ENCODE peak calls at places on chromosome 15, in ten cellular contexts. One of them, this sample, is unnamed. For H3K4me1 and H3K27me3, the result is how much of the 10 kb centered on the place peaks cover.

GRCh38 chr15:53193149-53193548 is 403.0 kb upstream of the ONECUT1 start:
- DNase-seq in uterus: no peak
- DNase-seq in Panc1: no peak
- DNase-seq in astrocyte: peak
- DNase-seq in ovary: no peak
- DNase-seq in psoas muscle: no peak
- DNase-seq in heart right ventricle: no peak
- DNase-seq in neural progenitor cell: peak
- DNase-seq in left ventricle myocardium inferior: no peak
- DNase-seq in CD8-positive, alpha-beta T cell: no peak
- DNase-seq in this sample: no peak

GRCh38 chr15:34753236-34753894 is 1.4 kb downstream of the GJD2 start:
- DNase-seq in CD8-positive, alpha-beta T cell: no peak
- DNase-seq in uterus: no peak
- DNase-seq in astrocyte: peak
- DNase-seq in Panc1: no peak
- DNase-seq in neural progenitor cell: peak
- DNase-seq in heart right ventricle: no peak
- DNase-seq in left ventricle myocardium inferior: peak
- DNase-seq in ovary: no peak
- DNase-seq in psoas muscle: no peak
- DNase-seq in this sample: no peak

GRCh38 chr15:79948095-79948695 is 22.8 kb downstream of the BCL2A1 start:
- DNase-seq in heart right ventricle: no peak
- DNase-seq in neural progenitor cell: no peak
- DNase-seq in left ventricle myocardium inferior: no peak
- DNase-seq in Panc1: no peak
- DNase-seq in ovary: no peak
- DNase-seq in psoas muscle: no peak
- DNase-seq in uterus: no peak
- DNase-seq in astrocyte: no peak
- DNase-seq in CD8-positive, alpha-beta T cell: no peak
- DNase-seq in this sample: no peak

GRCh38 chr15:35719964-35720507 is 174.1 kb upstream of the DPH6 start:
- DNase-seq in left ventricle myocardium inferior: no peak
- DNase-seq in psoas muscle: no peak
- DNase-seq in neural progenitor cell: no peak
- DNase-seq in ovary: no peak
- DNase-seq in heart right ventricle: no peak
- DNase-seq in Panc1: no peak
- DNase-seq in astrocyte: peak
- DNase-seq in uterus: no peak
- DNase-seq in CD8-positive, alpha-beta T cell: no peak
- DNase-seq in this sample: no peak

GRCh38 chr15:31261266-31262142 is 65.1 kb upstream of the KLF13 start:
- DNase-seq in psoas muscle: peak
- DNase-seq in neural progenitor cell: no peak
- DNase-seq in heart right ventricle: no peak
- DNase-seq in left ventricle myocardium inferior: no peak
- DNase-seq in CD8-positive, alpha-beta T cell: no peak
- DNase-seq in uterus: no peak
- DNase-seq in ovary: no peak
- DNase-seq in astrocyte: no peak
- DNase-seq in Panc1: no peak
- DNase-seq in this sample: no peak

GRCh38 chr15:80121546-80121945 is 31.3 kb upstream of the FAH start:
- DNase-seq in Panc1: no peak
- DNase-seq in CD8-positive, alpha-beta T cell: no peak
- DNase-seq in uterus: no peak
- DNase-seq in left ventricle myocardium inferior: no peak
- DNase-seq in heart right ventricle: no peak
- DNase-seq in neural progenitor cell: no peak
- DNase-seq in astrocyte: no peak
- DNase-seq in ovary: no peak
- DNase-seq in psoas muscle: no peak
- DNase-seq in this sample: no peak

GRCh38 chr15:62845239-62846126 is 197.1 kb upstream of the TPM1 start:
- DNase-seq in left ventricle myocardium inferior: no peak
- DNase-seq in neural progenitor cell: no peak
- DNase-seq in uterus: no peak
- DNase-seq in astrocyte: peak
- DNase-seq in ovary: no peak
- DNase-seq in psoas muscle: no peak
- DNase-seq in heart right ventricle: no peak
- DNase-seq in Panc1: no peak
- DNase-seq in CD8-positive, alpha-beta T cell: no peak
- DNase-seq in this sample: no peak

GRCh38 chr15:99956820-99957641 is 223.8 kb upstream of the LYSMD4 start:
- DNase-seq in uterus: no peak
- DNase-seq in heart right ventricle: no peak
- DNase-seq in CD8-positive, alpha-beta T cell: no peak
- DNase-seq in Panc1: no peak
- DNase-seq in ovary: no peak
- DNase-seq in neural progenitor cell: no peak
- DNase-seq in left ventricle myocardium inferior: no peak
- DNase-seq in psoas muscle: no peak
- DNase-seq in astrocyte: no peak
- DNase-seq in this sample: no peak

GRCh38 chr15:50380089-50380488 is 25.1 kb upstream of the GABPB1 start:
- DNase-seq in Panc1: no peak
- DNase-seq in heart right ventricle: no peak
- DNase-seq in ovary: no peak
- DNase-seq in psoas muscle: no peak
- DNase-seq in CD8-positive, alpha-beta T cell: no peak
- DNase-seq in astrocyte: no peak
- DNase-seq in uterus: no peak
- DNase-seq in left ventricle myocardium inferior: no peak
- DNase-seq in neural progenitor cell: no peak
- DNase-seq in this sample: no peak

GRCh38 chr15:57227899-57228298 is 148.4 kb upstream of the CGNL1 start:
- DNase-seq in ovary: no peak
- DNase-seq in neural progenitor cell: no peak
- DNase-seq in heart right ventricle: no peak
- DNase-seq in left ventricle myocardium inferior: no peak
- DNase-seq in uterus: no peak
- DNase-seq in CD8-positive, alpha-beta T cell: no peak
- DNase-seq in psoas muscle: no peak
- DNase-seq in Panc1: no peak
- DNase-seq in astrocyte: peak
- DNase-seq in this sample: no peak

GRCh38 chr15:93026359-93026758 is 62.7 kb downstream of the RGMA start:
- DNase-seq in Panc1: no peak
- DNase-seq in heart right ventricle: no peak
- DNase-seq in uterus: no peak
- DNase-seq in psoas muscle: no peak
- DNase-seq in left ventricle myocardium inferior: no peak
- DNase-seq in neural progenitor cell: no peak
- DNase-seq in CD8-positive, alpha-beta T cell: no peak
- DNase-seq in astrocyte: no peak
- DNase-seq in ovary: no peak
- DNase-seq in this sample: no peak

GRCh38 chr15:52798529-52799101 is 8.5 kb upstream of the ONECUT1 start:
- DNase-seq in left ventricle myocardium inferior: no peak
- DNase-seq in ovary: no peak
- DNase-seq in uterus: no peak
- DNase-seq in psoas muscle: no peak
- DNase-seq in CD8-positive, alpha-beta T cell: no peak
- DNase-seq in Panc1: no peak
- DNase-seq in neural progenitor cell: peak
- DNase-seq in astrocyte: no peak
- DNase-seq in heart right ventricle: no peak
- DNase-seq in this sample: peak

GRCh38 chr15:68593826-68594532 is 15.2 kb downstream of the CORO2B start:
- DNase-seq in psoas muscle: no peak
- DNase-seq in Panc1: no peak
- DNase-seq in astrocyte: no peak
- DNase-seq in CD8-positive, alpha-beta T cell: no peak
- DNase-seq in neural progenitor cell: no peak
- DNase-seq in left ventricle myocardium inferior: no peak
- DNase-seq in heart right ventricle: no peak
- DNase-seq in ovary: no peak
- DNase-seq in uterus: no peak
- DNase-seq in this sample: no peak

GRCh38 chr15:52233405-52233804 is 42.2 kb upstream of the GNB5 start:
- DNase-seq in uterus: no peak
- DNase-seq in psoas muscle: no peak
- DNase-seq in Panc1: no peak
- DNase-seq in heart right ventricle: no peak
- DNase-seq in left ventricle myocardium inferior: no peak
- DNase-seq in CD8-positive, alpha-beta T cell: no peak
- DNase-seq in ovary: no peak
- DNase-seq in neural progenitor cell: no peak
- DNase-seq in astrocyte: no peak
- DNase-seq in this sample: no peak

GRCh38 chr15:60423540-60423939 is 25.8 kb upstream of the ANXA2 start:
- DNase-seq in left ventricle myocardium inferior: no peak
- DNase-seq in astrocyte: peak
- DNase-seq in uterus: no peak
- DNase-seq in CD8-positive, alpha-beta T cell: no peak
- DNase-seq in neural progenitor cell: peak
- DNase-seq in ovary: no peak
- DNase-seq in heart right ventricle: no peak
- DNase-seq in psoas muscle: no peak
- DNase-seq in Panc1: no peak
- DNase-seq in this sample: no peak

GRCh38 chr15:81111510-81112375 is 22.3 kb upstream of the CFAP161 start:
- DNase-seq in neural progenitor cell: no peak
- DNase-seq in astrocyte: no peak
- DNase-seq in ovary: no peak
- DNase-seq in left ventricle myocardium inferior: no peak
- DNase-seq in heart right ventricle: no peak
- DNase-seq in CD8-positive, alpha-beta T cell: no peak
- DNase-seq in psoas muscle: no peak
- DNase-seq in uterus: peak
- DNase-seq in Panc1: no peak
- DNase-seq in this sample: no peak

DNA sequence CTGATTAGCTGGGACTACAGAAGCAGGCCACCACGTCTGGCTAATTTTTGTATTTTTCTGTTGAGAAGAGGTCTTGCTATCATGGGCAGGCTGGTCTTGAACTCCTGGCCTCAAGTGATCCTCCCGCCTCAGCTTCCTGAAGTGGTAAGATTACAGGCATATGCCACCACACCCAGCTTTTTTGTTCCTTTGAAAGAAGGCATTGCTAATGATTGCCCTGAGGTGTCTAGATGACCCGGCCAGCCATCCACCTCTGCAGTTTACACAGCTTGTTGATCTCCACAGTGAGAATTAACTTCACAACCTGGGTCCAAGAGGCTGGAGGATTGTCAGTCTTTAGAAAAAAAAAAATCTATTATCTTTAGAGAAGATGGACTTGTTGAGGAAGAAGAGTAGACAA is 58.7 kb downstream of the SMAD3 start:
- DNase-seq in heart right ventricle: no peak
- DNase-seq in psoas muscle: no peak
- DNase-seq in left ventricle myocardium inferior: no peak
- DNase-seq in uterus: no peak
- DNase-seq in Panc1: no peak
- DNase-seq in neural progenitor cell: no peak
- DNase-seq in ovary: no peak
- DNase-seq in astrocyte: no peak
- DNase-seq in CD8-positive, alpha-beta T cell: no peak
- DNase-seq in this sample: no peak
- H3K4me1 ChIP-seq in heart right ventricle: half or more
- H3K4me1 ChIP-seq in psoas muscle: half or more
- H3K4me1 ChIP-seq in left ventricle myocardium inferior: half or more
- H3K4me1 ChIP-seq in uterus: under half
- H3K4me1 ChIP-seq in Panc1: half or more
- H3K4me1 ChIP-seq in neural progenitor cell: under half
- H3K4me1 ChIP-seq in ovary: half or more
- H3K4me1 ChIP-seq in astrocyte: half or more
- H3K4me1 ChIP-seq in CD8-positive, alpha-beta T cell: under half
- H3K4me1 ChIP-seq in this sample: under half

DNA sequence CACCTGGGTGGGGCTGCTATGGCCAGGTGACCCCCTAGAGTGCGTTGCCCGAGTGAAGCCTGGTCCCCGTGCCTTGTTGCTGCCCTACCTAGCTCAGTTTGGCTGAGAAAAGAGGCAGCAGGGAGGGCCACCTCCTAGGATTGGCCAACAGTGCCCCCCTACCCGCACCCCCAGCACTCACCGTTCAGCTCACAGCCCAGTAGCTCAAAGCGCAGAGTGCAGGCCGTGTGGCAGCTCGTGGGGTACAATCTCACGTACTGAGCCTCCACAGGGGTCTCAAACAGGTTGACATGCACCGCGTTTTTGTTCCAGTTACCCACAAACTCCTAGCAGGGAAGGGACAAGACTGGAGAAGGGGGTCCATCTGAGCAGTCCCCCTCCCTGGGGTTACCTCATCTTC is 7.6 kb downstream of the MFGE8 start:
- DNase-seq in uterus: no peak
- DNase-seq in left ventricle myocardium inferior: no peak
- DNase-seq in CD8-positive, alpha-beta T cell: no peak
- DNase-seq in neural progenitor cell: no peak
- DNase-seq in psoas muscle: no peak
- DNase-seq in heart right ventricle: no peak
- DNase-seq in ovary: no peak
- DNase-seq in astrocyte: no peak
- DNase-seq in Panc1: no peak
- DNase-seq in this sample: no peak
- TF ChIP-seq CTCF in uterus: no peak
- TF ChIP-seq CTCF in left ventricle myocardium inferior: no peak
- TF ChIP-seq CTCF in CD8-positive, alpha-beta T cell: no peak
- TF ChIP-seq CTCF in neural progenitor cell: no peak
- TF ChIP-seq CTCF in psoas muscle: no peak
- TF ChIP-seq CTCF in heart right ventricle: no peak
- TF ChIP-seq CTCF in ovary: no peak
- TF ChIP-seq CTCF in astrocyte: no peak
- TF ChIP-seq CTCF in Panc1: no peak
- TF ChIP-seq CTCF in this sample: no peak

GRCh38 chr15:25182098-25182478 is 227.3 kb downstream of the SNRPN start:
- DNase-seq in CD8-positive, alpha-beta T cell: no peak
- DNase-seq in uterus: no peak
- DNase-seq in neural progenitor cell: no peak
- DNase-seq in astrocyte: no peak
- DNase-seq in ovary: no peak
- DNase-seq in Panc1: no peak
- DNase-seq in psoas muscle: no peak
- DNase-seq in heart right ventricle: peak
- DNase-seq in left ventricle myocardium inferior: peak
- DNase-seq in this sample: peak
- H3K27me3 ChIP-seq in CD8-positive, alpha-beta T cell: under half
- H3K27me3 ChIP-seq in uterus: under half
- H3K27me3 ChIP-seq in neural progenitor cell: under half
- H3K27me3 ChIP-seq in astrocyte: under half
- H3K27me3 ChIP-seq in ovary: under half
- H3K27me3 ChIP-seq in Panc1: under half
- H3K27me3 ChIP-seq in psoas muscle: under half
- H3K27me3 ChIP-seq in heart right ventricle: under half
- H3K27me3 ChIP-seq in left ventricle myocardium inferior: under half
- H3K27me3 ChIP-seq in this sample: under half

GRCh38 chr15:39132071-39132470 is 448.8 kb upstream of the THBS1 start:
- DNase-seq in astrocyte: no peak
- DNase-seq in uterus: no peak
- DNase-seq in ovary: no peak
- DNase-seq in neural progenitor cell: no peak
- DNase-seq in CD8-positive, alpha-beta T cell: no peak
- DNase-seq in psoas muscle: no peak
- DNase-seq in heart right ventricle: no peak
- DNase-seq in left ventricle myocardium inferior: no peak
- DNase-seq in Panc1: no peak
- DNase-seq in this sample: no peak
- H3K4me1 ChIP-seq in astrocyte: half or more
- H3K4me1 ChIP-seq in uterus: under half
- H3K4me1 ChIP-seq in ovary: under half
- H3K4me1 ChIP-seq in neural progenitor cell: under half
- H3K4me1 ChIP-seq in CD8-positive, alpha-beta T cell: under half
- H3K4me1 ChIP-seq in psoas muscle: under half
- H3K4me1 ChIP-seq in heart right ventricle: under half
- H3K4me1 ChIP-seq in left ventricle myocardium inferior: under half
- H3K4me1 ChIP-seq in Panc1: under half
- H3K4me1 ChIP-seq in this sample: under half

This sample was measured in right lobe of liver.